ENCODE peak calls at places on chromosomes 5 and 9, in eight cellular contexts. D is WERI-Rb-1, B is A549, I is stomach, W is heart right ventricle, K is dorsolateral prefrontal cortex, A is endodermal cell, N is PC-9. P is an unnamed sample.

GRCh38 chr5:98936948-98937715 is 8.3 kb upstream of the CHD1 start:
- DNase-seq in N (no peak), I (no peak), D (no peak), W (no peak), K (no peak), A (no peak), B (no peak), P (no peak)

GRCh38 chr5:21685536-21685935 is 1167.6 kb downstream of the CDH12 start:
- DNase-seq in B (no peak), I (no peak), N (no peak), K (no peak), W (no peak), A (no peak), D (no peak), P (no peak)

GRCh38 chr5:134647750-134648424 is 698 bp upstream of the SEC24A start:
- DNase-seq in W (no peak), I (no peak), A (no peak), N (peak; percentile 4), K (no peak), B (no peak), D (no peak), P (peak; percentile 49)

GRCh38 chr9:126755325-126755875 is 49.4 kb upstream of the ZBTB43 start:
- DNase-seq in A (no peak), K (no peak), B (no peak), N (no peak), D (no peak), I (no peak), W (no peak), P (no peak)

GRCh38 chr5:141477169-141477568 is 1.4 kb downstream of the PCDHGC3 start:
- DNase-seq in A (no peak), D (no peak), B (no peak), K (no peak), W (no peak), N (no peak), I (no peak), P (no peak)

GRCh38 chr5:55897905-55898304 is 46.7 kb downstream of the IL31RA start:
- DNase-seq in W (peak; percentile 23), I (no peak), A (no peak), K (no peak), D (no peak), B (no peak), N (no peak), P (no peak)

GRCh38 chr5:109411627-109412026 is 1.9 kb upstream of the PJA2 start:
- DNase-seq in D (no peak), K (no peak), B (peak; percentile 24), N (no peak), W (no peak), A (no peak), I (no peak), P (no peak)

GRCh38 chr5:116300016-116300601 is 215.3 kb downstream of the COMMD10 start:
- DNase-seq in B (no peak), I (no peak), W (no peak), N (no peak), D (no peak), A (no peak), K (no peak), P (no peak)

GRCh38 chr9:106755727-106756126 is 107.2 kb upstream of the ZNF462 start:
- DNase-seq in A (no peak), B (no peak), K (no peak), I (peak; percentile 76), W (no peak), D (no peak), N (no peak), P (no peak)

GRCh38 chr5:110703481-110703880 is 23.0 kb downstream of the TMEM232 start:
- DNase-seq in D (no peak), W (no peak), K (no peak), I (no peak), B (no peak), A (no peak), N (no peak), P (no peak)

GRCh38 chr9:133396952-133397351 is 20.8 kb downstream of the STKLD1 start:
- DNase-seq in B (peak; percentile 61), K (no peak), I (no peak), D (peak; percentile 78), A (peak; percentile 90), N (no peak), W (no peak), P (no peak)

GRCh38 chr5:927172-928015 is 34.7 kb downstream of the TRIP13 start:
- DNase-seq in W (no peak), K (no peak), D (no peak), N (no peak), A (no peak), B (no peak), I (no peak), P (no peak)

GRCh38 chr9:77011973-77012817 is 7.3 kb upstream of the FOXB2 start:
- DNase-seq in D (peak; percentile 75), W (peak; percentile 54), K (peak; percentile 44), B (peak; percentile 61), N (no peak), I (peak; percentile 53), A (peak; percentile 97), P (peak; percentile 58)

GRCh38 chr5:87076411-87076810 is 191.3 kb upstream of the RASA1 start:
- DNase-seq in N (no peak), K (no peak), I (no peak), B (no peak), A (no peak), W (no peak), D (no peak), P (no peak)

GRCh38 chr9:136059851-136060670 is 35.0 kb downstream of the NACC2 start:
- DNase-seq in I (no peak), K (peak; percentile 8), D (no peak), N (no peak), B (no peak), A (no peak), W (no peak), P (no peak)

GRCh38 chr9:127583605-127584053 is 28.4 kb upstream of the STXBP1 start:
- DNase-seq in N (no peak), I (no peak), B (no peak), A (no peak), W (no peak), K (no peak), D (no peak), P (no peak)

GRCh38 chr9:19998823-19999455 is 210.1 kb upstream of the SLC24A2 start:
- DNase-seq in K (no peak), B (no peak), I (no peak), N (no peak), A (no peak), D (no peak), W (no peak), P (no peak)

GRCh38 chr5:176651472-176651980 is 4.2 kb downstream of the TSPAN17 start:
- DNase-seq in K (no peak), I (no peak), N (no peak), B (no peak), W (no peak), A (no peak), D (no peak), P (no peak)

GRCh38 chr9:127919253-127919815 is 2.5 kb upstream of the ST6GALNAC4 start:
- DNase-seq in I (peak; percentile 83), D (no peak), A (no peak), W (peak; percentile 77), B (peak; percentile 98), K (peak; percentile 65), N (peak; percentile 95), P (peak; percentile 92)

GRCh38 chr9:116453785-116454184 is 233.3 kb upstream of the TRIM32 start:
- DNase-seq in N (no peak), W (no peak), A (no peak), D (no peak), K (no peak), B (no peak), I (no peak), P (no peak)

GRCh38 chr9:104091708-104092107 is 2.4 kb upstream of the SMC2 start:
- DNase-seq in I (no peak), N (no peak), K (peak; percentile 12), A (no peak), B (peak; percentile 25), W (no peak), D (no peak), P (peak; percentile 46)

GRCh38 chr9:73847536-73847935 is 649.6 kb upstream of the RORB start:
- DNase-seq in K (no peak), A (peak; percentile 59), W (no peak), N (no peak), I (no peak), D (no peak), B (no peak), P (no peak)

GRCh38 chr5:31530541-31531265 is 1.2 kb downstream of the DROSHA start:
- DNase-seq in N (no peak), D (no peak), K (no peak), A (no peak), W (no peak), I (no peak), B (no peak), P (no peak)

GRCh38 chr5:80804332-80804731 is 149.5 kb upstream of the DHFR start:
- DNase-seq in N (no peak), W (no peak), B (peak; percentile 3), A (no peak), D (no peak), K (no peak), I (no peak), P (no peak)

GRCh38 chr5:142783601-142784291 is 13.6 kb downstream of the ARHGAP26 start:
- DNase-seq in B (no peak), D (no peak), K (no peak), I (no peak), A (peak; percentile 64), N (no peak), W (peak; percentile 44), P (no peak)

DNA sequence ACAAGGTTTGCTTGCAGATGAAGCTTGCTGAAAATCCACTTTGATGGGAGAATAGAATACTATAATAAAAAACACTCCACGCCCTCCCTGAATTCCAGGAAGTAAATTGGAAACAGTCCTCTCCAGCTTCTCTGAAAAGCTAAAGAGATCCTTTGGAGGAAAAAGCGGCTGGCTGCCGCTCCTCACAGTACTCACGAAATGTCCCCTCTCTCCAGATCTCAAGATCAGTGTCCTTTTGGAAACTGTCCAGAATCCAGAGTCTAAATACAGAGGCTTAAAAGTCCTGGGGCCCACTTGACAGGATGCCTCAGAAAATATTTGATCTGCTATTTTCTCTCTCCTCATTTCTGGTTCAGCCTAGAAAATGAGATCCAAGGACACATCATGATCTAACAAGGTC is 7.3 kb downstream of the C1QTNF2 start:
- DNase-seq in I (no peak), D (no peak), A (no peak), K (no peak), N (no peak), W (no peak), B (no peak), P (no peak)
- H3K27ac ChIP-seq in I (peak overlapping the region; percentile 52), D (no peak overlapping the region), A (peak overlapping the region; percentile 84), K (no peak overlapping the region), N (no peak overlapping the region), W (peak overlapping the region; percentile 71), B (no peak overlapping the region), P (peak overlapping the region; percentile 55)

GRCh38 chr9:129644902-129645301 is 3.0 kb upstream of the ASB6 start:
- DNase-seq in B (no peak), A (no peak), K (no peak), D (no peak), I (no peak), N (no peak), W (no peak), P (no peak)
- H3K27ac ChIP-seq in B (no peak overlapping the region), A (no peak overlapping the region), K (no peak overlapping the region), D (no peak overlapping the region), I (no peak overlapping the region), N (no peak overlapping the region), W (no peak overlapping the region), P (no peak overlapping the region)

GRCh38 chr5:123485275-123485674 is 26.7 kb upstream of the CSNK1G3 start:
- DNase-seq in B (no peak), I (no peak), W (no peak), A (no peak), D (no peak), N (no peak), K (no peak), P (no peak)
- H3K27ac ChIP-seq in B (no peak overlapping the region), I (no peak overlapping the region), W (no peak overlapping the region), A (no peak overlapping the region), D (no peak overlapping the region), N (no peak overlapping the region), K (no peak overlapping the region), P (no peak overlapping the region)

GRCh38 chr5:92779536-92779935 is 801.5 kb downstream of the NR2F1-AS1 start:
- DNase-seq in W (no peak), B (no peak), K (no peak), I (no peak), D (no peak), N (no peak), A (no peak), P (no peak)
- H3K27ac ChIP-seq in W (no peak overlapping the region), B (no peak overlapping the region), K (no peak overlapping the region), I (no peak overlapping the region), D (no peak overlapping the region), N (no peak overlapping the region), A (no peak overlapping the region), P (no peak overlapping the region)

P was measured in lung.